ENCODE peak calls at places on chromosomes 12 and 14, in six cellular contexts. G, N, Y, P, R and H are unnamed samples.

GRCh38 chr12:83939718-83940117 is 972.9 kb downstream of the SLC6A15 start:
- DNase-seq in G (no peak), N (no peak), Y (no peak), P (no peak), R (no peak), H (no peak)

GRCh38 chr12:108207791-108208730 is 79.0 kb downstream of the WSCD2 start:
- DNase-seq in G (no peak), N (no peak), Y (no peak), P (no peak), R (no peak), H (no peak)

GRCh38 chr12:114680498-114681148 is 3.4 kb downstream of the TBX3 start:
- DNase-seq in G (peak; percentile 43), N (no peak), Y (no peak), P (no peak), R (no peak), H (no peak)

GRCh38 chr12:83753205-83753604 is 1066.5 kb downstream of the TMTC2 start:
- DNase-seq in G (no peak), N (no peak), Y (no peak), P (no peak), R (no peak), H (no peak)

GRCh38 chr12:80752464-80752863 is 35.8 kb downstream of the MYF5 start:
- DNase-seq in G (no peak), N (peak; percentile 35), Y (no peak), P (no peak), R (no peak), H (no peak)

GRCh38 chr14:79915411-79915810 is 295.9 kb downstream of the DIO2 start:
- DNase-seq in G (no peak), N (no peak), Y (no peak), P (no peak), R (no peak), H (no peak)

GRCh38 chr12:48924617-48925217 is 575 bp downstream of the FKBP11 start:
- DNase-seq in G (peak; percentile 58), N (peak; percentile 46), Y (peak; percentile 79), P (peak; percentile 68), R (no peak), H (peak; percentile 83)

GRCh38 chr14:82438416-82438815 is 904.8 kb upstream of the SEL1L start:
- DNase-seq in G (no peak), N (no peak), Y (no peak), P (no peak), R (no peak), H (no peak)

GRCh38 chr14:60585676-60586075 is 63.6 kb downstream of the SIX1 start:
- DNase-seq in G (no peak), N (no peak), Y (no peak), P (no peak), R (no peak), H (no peak)

GRCh38 chr14:70130498-70130897 is 58.3 kb downstream of the SLC8A3 start:
- DNase-seq in G (no peak), N (no peak), Y (no peak), P (no peak), R (no peak), H (no peak)

GRCh38 chr14:28157289-28157869 is 609.2 kb upstream of the FOXG1 start:
- DNase-seq in G (no peak), N (no peak), Y (no peak), P (no peak), R (no peak), H (no peak)

GRCh38 chr12:1517007-1517406 is 77.4 kb downstream of the FBXL14 start:
- DNase-seq in G (peak; percentile 54), N (peak; percentile 82), Y (peak; percentile 90), P (peak; percentile 73), R (no peak), H (peak; percentile 78)

GRCh38 chr12:95742586-95742985 is 48.0 kb downstream of the NTN4 start:
- DNase-seq in G (no peak), N (no peak), Y (no peak), P (no peak), R (no peak), H (no peak)

GRCh38 chr14:85248881-85249635 is 280.9 kb upstream of the FLRT2 start:
- DNase-seq in G (no peak), N (peak; percentile 11), Y (no peak), P (no peak), R (no peak), H (no peak)

GRCh38 chr14:62443796-62444195 is 601.5 kb downstream of the KCNH5 start:
- DNase-seq in G (peak; percentile 43), N (peak; percentile 82), Y (no peak), P (peak; percentile 46), R (no peak), H (no peak)

GRCh38 chr12:52139579-52140062 is 52.2 kb downstream of the KRT80 start:
- DNase-seq in G (no peak), N (peak; percentile 55), Y (peak; percentile 90), P (peak; percentile 82), R (no peak), H (peak; percentile 87)

GRCh38 chr12:105852958-105853357 is 285.8 kb downstream of the NUAK1 start:
- DNase-seq in G (no peak), N (no peak), Y (no peak), P (no peak), R (no peak), H (no peak)

GRCh38 chr12:109729837-109730200 is 16.2 kb downstream of the FAM222A start:
- DNase-seq in G (no peak), N (no peak), Y (no peak), P (no peak), R (no peak), H (peak; percentile 24)

GRCh38 chr14:35573911-35574310 is 39.9 kb downstream of the INSM2 start:
- DNase-seq in G (no peak), N (no peak), Y (no peak), P (no peak), R (no peak), H (no peak)

GRCh38 chr14:36662543-36663403 is 1.1 kb downstream of the PAX9 start:
- DNase-seq in G (peak; percentile 45), N (no peak), Y (peak; percentile 77), P (no peak), R (no peak), H (peak; percentile 59)

GRCh38 chr12:112032292-112032691 is 19.1 kb downstream of the ERP29 start:
- DNase-seq in G (no peak), N (no peak), Y (no peak), P (no peak), R (no peak), H (no peak)
- H3K14ac ChIP-seq in G (no peak overlapping the region), N (no peak overlapping the region), Y (no peak overlapping the region), P (no peak overlapping the region), R (no peak overlapping the region), H (no peak overlapping the region)

DNA sequence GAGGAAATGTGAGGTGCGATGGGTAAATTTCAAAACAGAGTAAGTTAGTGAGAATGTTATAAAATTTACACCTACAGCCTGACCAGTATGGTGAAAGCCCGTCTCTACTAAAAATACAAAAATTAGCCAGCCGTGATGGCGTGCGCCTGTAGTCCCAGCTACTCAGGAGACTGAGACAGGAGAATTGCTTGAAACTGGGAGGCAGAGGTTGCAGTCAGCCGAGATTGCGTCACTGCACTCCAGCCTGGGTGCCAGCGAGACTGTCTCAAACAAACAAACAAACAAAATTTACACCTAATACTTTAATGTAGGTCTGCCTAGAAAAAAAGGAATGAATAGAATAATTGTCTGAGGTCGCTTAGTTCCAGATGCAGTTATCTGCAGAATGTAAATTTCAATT is 37.6 kb downstream of the SLC2A14 start:
- DNase-seq in G (no peak), N (no peak), Y (no peak), P (no peak), R (no peak), H (no peak)
- H3K14ac ChIP-seq in G (no peak overlapping the region), N (no peak overlapping the region), Y (no peak overlapping the region), P (no peak overlapping the region), R (no peak overlapping the region), H (no peak overlapping the region)

GRCh38 chr12:3965096-3965495 is 91.9 kb upstream of the PARP11 start:
- DNase-seq in G (no peak), N (no peak), Y (no peak), P (peak; percentile 67), R (no peak), H (peak; percentile 22)

GRCh38 chr12:3964404-3964803 is 91.2 kb upstream of the PARP11 start:
- DNase-seq in G (no peak), N (no peak), Y (peak; percentile 70), P (peak; percentile 50), R (peak; percentile 21), H (peak; percentile 77)

GRCh38 chr12:3959799-3960560 is 86.8 kb upstream of the PARP11 start:
- DNase-seq in G (no peak), N (no peak), Y (no peak), P (no peak), R (no peak), H (no peak)

GRCh38 chr12:3961573-3961972 is 88.4 kb upstream of the PARP11 start:
- DNase-seq in G (no peak), N (no peak), Y (no peak), P (no peak), R (no peak), H (no peak)

GRCh38 chr12:3962661-3963483 is 89.7 kb upstream of the PARP11 start:
- DNase-seq in G (no peak), N (no peak), Y (no peak), P (peak; percentile 47), R (no peak), H (peak; percentile 49)
- H3K14ac ChIP-seq in G (no peak overlapping the region), N (no peak overlapping the region), Y (no peak overlapping the region), P (peak overlapping the region; percentile 79), R (no peak overlapping the region), H (no peak overlapping the region)

GRCh38 chr14:92719421-92719820 is 29.0 kb downstream of the LGMN start:
- DNase-seq in G (peak; percentile 56), N (peak; percentile 57), Y (no peak), P (peak; percentile 79), R (no peak), H (no peak)
- H3K14ac ChIP-seq in G (no peak overlapping the region), N (no peak overlapping the region), Y (no peak overlapping the region), P (no peak overlapping the region), R (no peak overlapping the region), H (no peak overlapping the region)

GRCh38 chr14:104767634-104767918 is 14.6 kb downstream of the SIVA1 start:
- DNase-seq in G (no peak), N (no peak), Y (no peak), P (no peak), R (no peak), H (no peak)
- H3K14ac ChIP-seq in G (no peak overlapping the region), N (no peak overlapping the region), Y (no peak overlapping the region), P (peak overlapping the region; percentile 69), R (no peak overlapping the region), H (no peak overlapping the region)

DNA sequence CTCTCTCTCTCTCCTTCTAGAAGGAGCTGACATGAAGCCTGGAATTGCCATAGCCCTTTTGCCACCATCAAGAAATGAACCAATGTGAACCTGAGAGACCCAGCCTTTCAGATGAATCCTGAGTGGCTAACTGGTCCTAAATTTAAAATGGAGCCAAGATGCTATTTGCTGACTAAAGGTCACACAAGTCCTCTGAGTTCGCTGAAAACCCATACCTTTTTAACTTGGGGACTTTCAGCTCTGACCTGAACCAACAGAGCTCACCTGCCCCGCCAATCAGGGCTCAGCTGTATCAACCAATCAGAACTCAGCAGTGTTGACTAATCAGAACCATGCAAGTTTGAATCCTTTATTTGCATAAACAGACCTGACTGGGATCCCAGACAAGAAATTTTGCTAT is 70.3 kb upstream of the MDM1 start:
- DNase-seq in G (no peak), N (no peak), Y (no peak), P (no peak), R (no peak), H (no peak)
- H3K14ac ChIP-seq in G (no peak overlapping the region), N (no peak overlapping the region), Y (no peak overlapping the region), P (no peak overlapping the region), R (no peak overlapping the region), H (no peak overlapping the region)